ENCODE peak calls at places on chromosomes 13 and 19, in five cellular contexts. B is body of pancreas, N is HEK293T, Q is neural crest cell, X is NB4. W is an unnamed sample.

GRCh38 chr19:1441677-1442438 is 3.7 kb downstream of the RPS15 start:
- DNase-seq in B (no peak), N (no peak), Q (no peak), X (no peak), W (no peak)

GRCh38 chr13:49052801-49053200 is 77.1 kb downstream of the FNDC3A start:
- DNase-seq in B (no peak), N (no peak), Q (no peak), X (no peak), W (no peak)

GRCh38 chr13:71320452-71320851 is 546.6 kb downstream of the DACH1 start:
- DNase-seq in B (no peak), N (peak; percentile 68), Q (no peak), X (peak; percentile 66), W (no peak)

GRCh38 chr19:39405261-39405912 is 1.3 kb upstream of the ZFP36 start:
- DNase-seq in B (no peak), N (no peak), Q (no peak), X (no peak), W (no peak)

GRCh38 chr13:93225610-93226009 is 997 bp upstream of the GPC6 start:
- DNase-seq in B (no peak), N (no peak), Q (no peak), X (no peak), W (no peak)

GRCh38 chr13:83666126-83666525 is 216.1 kb downstream of the SLITRK1 start:
- DNase-seq in B (no peak), N (no peak), Q (no peak), X (no peak), W (no peak)

GRCh38 chr13:27353166-27353583 is 71.2 kb upstream of the GTF3A start:
- DNase-seq in B (no peak), N (no peak), Q (no peak), X (no peak), W (no peak)

GRCh38 chr19:10086904-10087256 is 763 bp downstream of the SHFL start:
- DNase-seq in B (no peak), N (no peak), Q (no peak), X (peak; percentile 62), W (no peak)

GRCh38 chr19:46922465-46922864 is 61.7 kb downstream of the ARHGAP35 start:
- DNase-seq in B (no peak), N (no peak), Q (no peak), X (no peak), W (no peak)

GRCh38 chr19:10408511-10409291 is 5.4 kb upstream of the CDC37 start:
- DNase-seq in B (no peak), N (no peak), Q (no peak), X (peak; percentile 97), W (peak; percentile 50)

GRCh38 chr19:49921871-49922755 is 6.9 kb upstream of the ATF5 start:
- DNase-seq in B (no peak), N (no peak), Q (no peak), X (peak; percentile 72), W (no peak)

GRCh38 chr19:32971715-32972540 is at the start of the genes CEP89 and FAAP24:
- DNase-seq in B (peak; percentile 99), N (peak; percentile 99), Q (peak; percentile 98), X (peak; percentile 97), W (peak; percentile 100)

GRCh38 chr19:3019211-3019854 is 9.7 kb downstream of the TLE2 start:
- DNase-seq in B (no peak), N (no peak), Q (no peak), X (no peak), W (no peak)

GRCh38 chr19:50007170-50007569 is 18.0 kb downstream of the VRK3 start:
- DNase-seq in B (no peak), N (no peak), Q (no peak), X (no peak), W (no peak)

GRCh38 chr19:4009990-4010807 is 2.7 kb downstream of the PIAS4 start:
- DNase-seq in B (peak; percentile 59), N (no peak), Q (no peak), X (no peak), W (no peak)

GRCh38 chr19:49682274-49682673 is 5.2 kb downstream of the PRMT1 start:
- DNase-seq in B (no peak), N (no peak), Q (no peak), X (no peak), W (no peak)

GRCh38 chr13:39600766-39601165 is 2.2 kb downstream of the LHFPL6 start:
- DNase-seq in B (no peak), N (no peak), Q (peak; percentile 23), X (no peak), W (no peak)

GRCh38 chr13:99926014-99926731 is 45.4 kb downstream of the ZIC5 start:
- DNase-seq in B (peak; percentile 35), N (peak; percentile 47), Q (no peak), X (no peak), W (no peak)

GRCh38 chr13:80903911-80904310 is 563.0 kb upstream of the SPRY2 start:
- DNase-seq in B (no peak), N (no peak), Q (no peak), X (no peak), W (no peak)

GRCh38 chr19:57560049-57560491 is 407 bp upstream of the ZNF550 start:
- DNase-seq in B (no peak), N (no peak), Q (no peak), X (no peak), W (no peak)

GRCh38 chr19:57233207-57233606 is 2.4 kb downstream of the AURKC start:
- DNase-seq in B (no peak), N (no peak), Q (no peak), X (no peak), W (no peak)

GRCh38 chr13:40155176-40155575 is 499.7 kb downstream of the COG6 start:
- DNase-seq in B (no peak), N (no peak), Q (no peak), X (no peak), W (no peak)

GRCh38 chr13:23903906-23904280 is 6.6 kb upstream of the C1QTNF9B start:
- DNase-seq in B (no peak), N (no peak), Q (no peak), X (no peak), W (no peak)

GRCh38 chr13:107665926-107666458 is 549.3 kb downstream of the LIG4 start:
- DNase-seq in B (no peak), N (no peak), Q (no peak), X (no peak), W (no peak)

GRCh38 chr13:34420975-34421719 is 520.9 kb upstream of the NBEA start:
- DNase-seq in B (no peak), N (no peak), Q (no peak), X (no peak), W (no peak)